ENCODE peak calls at places on chromosome 9, in seven cellular contexts. One of them, this sample, is unnamed.

GRCh38 chr9:113895526-113895925 is 19.4 kb downstream of the ZNF618 start:
- DNase-seq in AG09309: peak; percentile 29
- DNase-seq in Calu3: no peak
- DNase-seq in HCEC 1CT: peak; percentile 83
- DNase-seq in T1000: no peak
- DNase-seq in fibroblast of mammary gland: peak; percentile 67
- DNase-seq in omental fat pad: no peak
- DNase-seq in this sample: no peak

GRCh38 chr9:135851748-135852147 is 55.6 kb downstream of the CAMSAP1 start:
- DNase-seq in HCEC 1CT: no peak
- DNase-seq in AG09309: no peak
- DNase-seq in Calu3: no peak
- DNase-seq in fibroblast of mammary gland: no peak
- DNase-seq in omental fat pad: no peak
- DNase-seq in T1000: no peak
- DNase-seq in this sample: no peak

GRCh38 chr9:124197177-124198095 is 60.3 kb upstream of the NEK6 start:
- DNase-seq in fibroblast of mammary gland: no peak
- DNase-seq in Calu3: no peak
- DNase-seq in AG09309: no peak
- DNase-seq in T1000: no peak
- DNase-seq in HCEC 1CT: no peak
- DNase-seq in omental fat pad: no peak
- DNase-seq in this sample: no peak

GRCh38 chr9:122900791-122901190 is 4.4 kb downstream of the RC3H2 start:
- DNase-seq in fibroblast of mammary gland: peak; percentile 47
- DNase-seq in AG09309: no peak
- DNase-seq in omental fat pad: no peak
- DNase-seq in T1000: no peak
- DNase-seq in Calu3: no peak
- DNase-seq in HCEC 1CT: peak; percentile 54
- DNase-seq in this sample: no peak

GRCh38 chr9:128143409-128144238 is 5.6 kb upstream of the LCN2 start:
- DNase-seq in Calu3: peak; percentile 66
- DNase-seq in fibroblast of mammary gland: no peak
- DNase-seq in AG09309: no peak
- DNase-seq in T1000: no peak
- DNase-seq in omental fat pad: no peak
- DNase-seq in HCEC 1CT: no peak
- DNase-seq in this sample: no peak

GRCh38 chr9:10614201-10614870 is 1.5 kb upstream of the PTPRD start:
- DNase-seq in omental fat pad: no peak
- DNase-seq in HCEC 1CT: no peak
- DNase-seq in fibroblast of mammary gland: peak; percentile 17
- DNase-seq in T1000: no peak
- DNase-seq in Calu3: no peak
- DNase-seq in AG09309: no peak
- DNase-seq in this sample: no peak

GRCh38 chr9:130143974-130144373 is 28.2 kb upstream of the NCS1 start:
- DNase-seq in Calu3: no peak
- DNase-seq in AG09309: no peak
- DNase-seq in omental fat pad: no peak
- DNase-seq in fibroblast of mammary gland: peak; percentile 54
- DNase-seq in HCEC 1CT: no peak
- DNase-seq in T1000: no peak
- DNase-seq in this sample: no peak

GRCh38 chr9:95078934-95079333 is 238.6 kb downstream of the FANCC start:
- DNase-seq in HCEC 1CT: no peak
- DNase-seq in T1000: no peak
- DNase-seq in AG09309: no peak
- DNase-seq in omental fat pad: no peak
- DNase-seq in Calu3: no peak
- DNase-seq in fibroblast of mammary gland: no peak
- DNase-seq in this sample: no peak

GRCh38 chr9:84169240-84169639 is 171.3 kb downstream of the SLC28A3 start:
- DNase-seq in HCEC 1CT: peak; percentile 70
- DNase-seq in fibroblast of mammary gland: peak; percentile 69
- DNase-seq in AG09309: no peak
- DNase-seq in T1000: no peak
- DNase-seq in Calu3: no peak
- DNase-seq in omental fat pad: no peak
- DNase-seq in this sample: no peak

GRCh38 chr9:133732351-133733073 is 5.6 kb downstream of the SARDH start:
- DNase-seq in omental fat pad: no peak
- DNase-seq in Calu3: no peak
- DNase-seq in fibroblast of mammary gland: no peak
- DNase-seq in AG09309: no peak
- DNase-seq in T1000: no peak
- DNase-seq in HCEC 1CT: no peak
- DNase-seq in this sample: no peak

GRCh38 chr9:105886136-105886535 is 191.8 kb downstream of the TMEM38B start:
- DNase-seq in AG09309: no peak
- DNase-seq in Calu3: no peak
- DNase-seq in fibroblast of mammary gland: no peak
- DNase-seq in HCEC 1CT: no peak
- DNase-seq in omental fat pad: no peak
- DNase-seq in T1000: no peak
- DNase-seq in this sample: no peak

GRCh38 chr9:113922160-113922559 is 46.1 kb downstream of the ZNF618 start:
- DNase-seq in HCEC 1CT: no peak
- DNase-seq in AG09309: no peak
- DNase-seq in Calu3: no peak
- DNase-seq in omental fat pad: no peak
- DNase-seq in T1000: no peak
- DNase-seq in fibroblast of mammary gland: no peak
- DNase-seq in this sample: no peak

GRCh38 chr9:91991621-91992435 is 41.8 kb upstream of the ROR2 start:
- DNase-seq in Calu3: no peak
- DNase-seq in AG09309: no peak
- DNase-seq in omental fat pad: no peak
- DNase-seq in fibroblast of mammary gland: peak; percentile 31
- DNase-seq in HCEC 1CT: no peak
- DNase-seq in T1000: no peak
- DNase-seq in this sample: no peak

GRCh38 chr9:92986175-92987110 is 39.1 kb downstream of the FGD3 start:
- DNase-seq in HCEC 1CT: no peak
- DNase-seq in Calu3: no peak
- DNase-seq in T1000: no peak
- DNase-seq in omental fat pad: no peak
- DNase-seq in fibroblast of mammary gland: peak; percentile 17
- DNase-seq in AG09309: no peak
- DNase-seq in this sample: no peak

GRCh38 chr9:127711226-127711701 is 4.2 kb downstream of the PTRH1 start:
- DNase-seq in AG09309: no peak
- DNase-seq in T1000: no peak
- DNase-seq in Calu3: no peak
- DNase-seq in omental fat pad: no peak
- DNase-seq in fibroblast of mammary gland: no peak
- DNase-seq in HCEC 1CT: no peak
- DNase-seq in this sample: no peak

GRCh38 chr9:94697972-94698581 is 28.4 kb upstream of the AOPEP start:
- DNase-seq in T1000: peak; percentile 2
- DNase-seq in Calu3: no peak
- DNase-seq in fibroblast of mammary gland: peak; percentile 66
- DNase-seq in HCEC 1CT: no peak
- DNase-seq in omental fat pad: no peak
- DNase-seq in AG09309: no peak
- DNase-seq in this sample: no peak

GRCh38 chr9:120445974-120446373 is 134.0 kb downstream of the CDK5RAP2 start:
- DNase-seq in fibroblast of mammary gland: no peak
- DNase-seq in HCEC 1CT: no peak
- DNase-seq in Calu3: no peak
- DNase-seq in T1000: no peak
- DNase-seq in AG09309: no peak
- DNase-seq in omental fat pad: no peak
- DNase-seq in this sample: no peak

GRCh38 chr9:134782921-134783698 is 97.5 kb upstream of the FCN2 start:
- DNase-seq in omental fat pad: no peak
- DNase-seq in Calu3: no peak
- DNase-seq in T1000: no peak
- DNase-seq in AG09309: no peak
- DNase-seq in HCEC 1CT: no peak
- DNase-seq in fibroblast of mammary gland: no peak
- DNase-seq in this sample: no peak

GRCh38 chr9:26296910-26297309 is 595.7 kb downstream of the CAAP1 start:
- DNase-seq in AG09309: peak; percentile 38
- DNase-seq in fibroblast of mammary gland: peak; percentile 28
- DNase-seq in HCEC 1CT: peak; percentile 46
- DNase-seq in Calu3: no peak
- DNase-seq in T1000: no peak
- DNase-seq in omental fat pad: no peak
- DNase-seq in this sample: no peak

GRCh38 chr9:93902780-93903655 is 52.1 kb downstream of the BARX1 start:
- DNase-seq in HCEC 1CT: no peak
- DNase-seq in T1000: no peak
- DNase-seq in Calu3: no peak
- DNase-seq in omental fat pad: no peak
- DNase-seq in fibroblast of mammary gland: no peak
- DNase-seq in AG09309: no peak
- DNase-seq in this sample: no peak

GRCh38 chr9:135269912-135270630 is 182.6 kb downstream of the OLFM1 start:
- DNase-seq in fibroblast of mammary gland: no peak
- DNase-seq in AG09309: no peak
- DNase-seq in HCEC 1CT: no peak
- DNase-seq in Calu3: no peak
- DNase-seq in T1000: no peak
- DNase-seq in omental fat pad: no peak
- DNase-seq in this sample: no peak

GRCh38 chr9:81431662-81432061 is 257.7 kb downstream of the TLE1 start:
- DNase-seq in Calu3: no peak
- DNase-seq in AG09309: peak; percentile 97
- DNase-seq in T1000: peak; percentile 68
- DNase-seq in omental fat pad: no peak
- DNase-seq in fibroblast of mammary gland: peak; percentile 88
- DNase-seq in HCEC 1CT: peak; percentile 100
- DNase-seq in this sample: no peak

GRCh38 chr9:137745541-137745991 is 126.8 kb downstream of the EHMT1 start:
- DNase-seq in HCEC 1CT: no peak
- DNase-seq in omental fat pad: no peak
- DNase-seq in fibroblast of mammary gland: no peak
- DNase-seq in Calu3: no peak
- DNase-seq in AG09309: no peak
- DNase-seq in T1000: no peak
- DNase-seq in this sample: no peak

GRCh38 chr9:92138157-92138959 is 23.1 kb upstream of the SPTLC1 start:
- DNase-seq in AG09309: no peak
- DNase-seq in fibroblast of mammary gland: peak; percentile 49
- DNase-seq in omental fat pad: peak; percentile 57
- DNase-seq in Calu3: peak; percentile 78
- DNase-seq in HCEC 1CT: peak; percentile 33
- DNase-seq in T1000: peak; percentile 53
- DNase-seq in this sample: no peak

GRCh38 chr9:89748020-89748670 is 143.3 kb downstream of the GADD45G start:
- DNase-seq in Calu3: no peak
- DNase-seq in fibroblast of mammary gland: peak; percentile 31
- DNase-seq in HCEC 1CT: no peak
- DNase-seq in AG09309: no peak
- DNase-seq in omental fat pad: no peak
- DNase-seq in T1000: no peak
- DNase-seq in this sample: no peak

This sample was measured in HS-27A.